ENCODE peak calls at places on chromosome 9, in five cellular contexts. N, Z, X, E and C are unnamed samples.

GRCh38 chr9:111153973-111154590 is 115.8 kb upstream of the LPAR1 start:
- DNase-seq in E (no peak), Z (no peak), X (no peak), N (no peak), C (no peak)

GRCh38 chr9:134769084-134769455 is 111.5 kb upstream of the FCN2 start:
- DNase-seq in Z (no peak), E (no peak), N (no peak), X (no peak), C (no peak)

GRCh38 chr9:115604831-115605483 is 487.0 kb upstream of the TNC start:
- DNase-seq in Z (no peak), E (no peak), N (no peak), X (no peak), C (peak)

GRCh38 chr9:138058181-138058580 is 180.6 kb downstream of the CACNA1B start:
- DNase-seq in N (no peak), X (no peak), Z (peak), E (peak), C (no peak)

GRCh38 chr9:86052556-86053468 is 46.5 kb downstream of the GOLM1 start:
- DNase-seq in E (no peak), N (no peak), Z (no peak), X (no peak), C (no peak)

GRCh38 chr9:11805969-11806368 is 887.2 kb upstream of the TYRP1 start:
- DNase-seq in Z (no peak), E (no peak), X (no peak), N (no peak), C (no peak)

GRCh38 chr9:128026255-128027165 is 40.6 kb downstream of the NAIF1 start:
- DNase-seq in E (peak), X (peak), N (peak), Z (no peak), C (no peak)

GRCh38 chr9:23041466-23041865 is 594.8 kb downstream of the DMRTA1 start:
- DNase-seq in X (no peak), E (no peak), Z (no peak), N (no peak), C (no peak)

GRCh38 chr9:98206754-98207153 is 14.3 kb upstream of the CORO2A start:
- DNase-seq in N (no peak), Z (no peak), X (no peak), E (no peak), C (no peak)

GRCh38 chr9:127067603-127068220 is 54.7 kb downstream of the ANGPTL2 start:
- DNase-seq in E (no peak), N (no peak), X (peak), Z (no peak), C (no peak)

GRCh38 chr9:123927625-123928308 is 2.2 kb downstream of the DENND1A start:
- DNase-seq in X (no peak), E (no peak), N (no peak), Z (no peak), C (no peak)

GRCh38 chr9:107827304-107827703 is 337.7 kb upstream of the KLF4 start:
- DNase-seq in E (no peak), X (no peak), N (no peak), Z (no peak), C (no peak)

GRCh38 chr9:126614088-126614454 is 343 bp downstream of the LMX1B start:
- DNase-seq in Z (peak), E (no peak), X (no peak), N (no peak), C (peak)

GRCh38 chr9:131769361-131769760 is 29.5 kb upstream of the RAPGEF1 start:
- DNase-seq in N (no peak), X (no peak), Z (no peak), E (no peak), C (no peak)

GRCh38 chr9:14030350-14030823 is 283.6 kb downstream of the NFIB start:
- DNase-seq in N (no peak), Z (no peak), X (no peak), E (no peak), C (no peak)

GRCh38 chr9:131744171-131744714 is 4.4 kb upstream of the RAPGEF1 start:
- DNase-seq in Z (no peak), N (no peak), X (peak), E (no peak), C (peak)

GRCh38 chr9:97564291-97565175 is 63.1 kb downstream of the TMOD1 start:
- DNase-seq in Z (peak), N (no peak), X (peak), E (peak), C (peak)

GRCh38 chr9:34651876-34652602 is at the start of gene IL11RA:
- DNase-seq in E (peak), N (peak), Z (peak), X (peak), C (peak)

GRCh38 chr9:117092582-117092981 is 322.3 kb downstream of the ASTN2 start:
- DNase-seq in E (no peak), X (no peak), Z (no peak), N (no peak), C (peak)

GRCh38 chr9:121816845-121817450 is 165.5 kb downstream of the DAB2IP start:
- DNase-seq in N (no peak), E (no peak), Z (no peak), X (no peak), C (no peak)

GRCh38 chr9:13705913-13706312 is 426.4 kb upstream of the MPDZ start:
- DNase-seq in Z (peak), N (no peak), X (no peak), E (no peak), C (no peak)

GRCh38 chr9:121868611-121869010 is 217.2 kb downstream of the DAB2IP start:
- DNase-seq in Z (no peak), X (no peak), N (no peak), E (no peak), C (no peak)

GRCh38 chr9:92960561-92961290 is 13.4 kb downstream of the FGD3 start:
- DNase-seq in Z (no peak), E (no peak), X (peak), N (no peak), C (no peak)

GRCh38 chr9:4796988-4797956 is 4.5 kb downstream of the RCL1 start:
- DNase-seq in E (no peak), Z (no peak), N (no peak), X (no peak), C (no peak)

GRCh38 chr9:135225619-135226228 is 138.3 kb downstream of the OLFM1 start:
- DNase-seq in E (peak), X (no peak), N (no peak), Z (peak), C (peak)

GRCh38 chr9:76987594-76988200 is 31.8 kb upstream of the FOXB2 start:
- DNase-seq in X (no peak), N (no peak), E (no peak), Z (no peak), C (peak)

GRCh38 chr9:35096035-35096849 is at the start of gene PIGO:
- DNase-seq in E (peak), X (peak), N (peak), Z (peak), C (peak)

GRCh38 chr9:87594662-87595061 is 97.0 kb downstream of the DAPK1 start:
- DNase-seq in E (no peak), Z (no peak), N (no peak), X (peak), C (no peak)

GRCh38 chr9:69193685-69194032 is 19.6 kb downstream of the TJP2 start:
- DNase-seq in X (no peak), N (no peak), Z (no peak), E (no peak), C (no peak)

GRCh38 chr9:37295796-37296195 is 126.7 kb upstream of the GRHPR start:
- DNase-seq in N (no peak), Z (no peak), E (no peak), X (no peak), C (no peak)

GRCh38 chr9:19493174-19493811 is 84.5 kb downstream of the ACER2 start:
- DNase-seq in E (no peak), N (peak), X (peak), Z (no peak), C (peak)

GRCh38 chr9:76703270-76703669 is 61.0 kb upstream of the PCA3 start:
- DNase-seq in Z (no peak), N (no peak), X (no peak), E (peak), C (no peak)

GRCh38 chr9:21506910-21507795 is 25.0 kb upstream of the IFNE start:
- DNase-seq in X (no peak), N (no peak), E (no peak), Z (no peak), C (no peak)

GRCh38 chr9:115035872-115036612 is 81.9 kb downstream of the TNC start:
- DNase-seq in E (no peak), N (peak), Z (no peak), X (no peak), C (peak)

GRCh38 chr9:21558627-21559401 is 76.7 kb upstream of the IFNE start:
- DNase-seq in E (no peak), Z (no peak), N (no peak), X (peak), C (no peak)

GRCh38 chr9:116116411-116116810 is 37.2 kb upstream of the PAPPA start:
- DNase-seq in X (no peak), N (no peak), E (no peak), Z (no peak), C (no peak)

GRCh38 chr9:132609829-132610228 is 27.4 kb downstream of the BARHL1 start:
- DNase-seq in E (no peak), X (no peak), N (no peak), Z (no peak), C (no peak)